ENCODE peak calls at places on chromosome 14, in five cellular contexts. D, M, B, Y and L are unnamed samples.

GRCh38 chr14:95156153-95156764 is 1.1 kb downstream of the DICER1 start:
- DNase-seq in D (no peak), M (no peak), B (no peak), Y (no peak), L (no peak)

GRCh38 chr14:22837059-22837749 is 819 bp downstream of the MMP14 start:
- DNase-seq in D (peak), M (no peak), B (no peak), Y (no peak), L (no peak)

GRCh38 chr14:68246074-68246980 is 426.7 kb downstream of the RAD51B start:
- DNase-seq in D (no peak), M (no peak), B (no peak), Y (no peak), L (no peak)

GRCh38 chr14:54617467-54617866 is 50.5 kb downstream of the SAMD4A start:
- DNase-seq in D (no peak), M (no peak), B (no peak), Y (no peak), L (no peak)

GRCh38 chr14:61282746-61283145 is 1.6 kb upstream of the TMEM30B start:
- DNase-seq in D (no peak), M (no peak), B (no peak), Y (no peak), L (no peak)

GRCh38 chr14:69231486-69231885 is 28.5 kb upstream of the GALNT16 start:
- DNase-seq in D (no peak), M (no peak), B (no peak), Y (no peak), L (no peak)

GRCh38 chr14:96106891-96107290 is 67.7 kb downstream of the C14orf132 start:
- DNase-seq in D (no peak), M (no peak), B (no peak), Y (no peak), L (no peak)

GRCh38 chr14:61551419-61551818 is 143.9 kb upstream of the HIF1A start:
- DNase-seq in D (no peak), M (no peak), B (no peak), Y (no peak), L (no peak)

GRCh38 chr14:92651793-92652382 is 96.5 kb downstream of the LGMN start:
- DNase-seq in D (peak), M (peak), B (no peak), Y (no peak), L (no peak)

GRCh38 chr14:29426083-29426482 is 501.6 kb downstream of the PRKD1 start:
- DNase-seq in D (no peak), M (no peak), B (no peak), Y (no peak), L (no peak)

GRCh38 chr14:66281036-66281776 is 205.0 kb upstream of the CCDC196 start:
- DNase-seq in D (no peak), M (no peak), B (no peak), Y (no peak), L (no peak)

GRCh38 chr14:35342160-35343010 is 50.2 kb downstream of the PSMA6 start:
- DNase-seq in D (no peak), M (no peak), B (no peak), Y (no peak), L (no peak)